ENCODE peak calls at places on chromosome 10, in nine cellular contexts. One of them, this sample, is unnamed.

GRCh38 chr10:1190791-1191490 is 134.8 kb downstream of the WDR37 start:
- DNase-seq in GM23338: no peak
- DNase-seq in Panc1: no peak
- DNase-seq in prostate gland: no peak
- DNase-seq in endothelial cell of umbilical vein: no peak
- DNase-seq in GM12891: no peak
- DNase-seq in breast epithelium: peak; percentile 28
- DNase-seq in HL-60: no peak
- DNase-seq in HCT116: no peak
- DNase-seq in this sample: no peak

GRCh38 chr10:95431900-95432342 is 129.2 kb downstream of the SORBS1 start:
- DNase-seq in HL-60: no peak
- DNase-seq in GM23338: no peak
- DNase-seq in Panc1: no peak
- DNase-seq in breast epithelium: no peak
- DNase-seq in GM12891: no peak
- DNase-seq in endothelial cell of umbilical vein: no peak
- DNase-seq in prostate gland: no peak
- DNase-seq in HCT116: no peak
- DNase-seq in this sample: peak; percentile 45

GRCh38 chr10:29146736-29147135 is 142.1 kb upstream of the LYZL1 start:
- DNase-seq in breast epithelium: no peak
- DNase-seq in prostate gland: no peak
- DNase-seq in HCT116: no peak
- DNase-seq in endothelial cell of umbilical vein: no peak
- DNase-seq in GM12891: no peak
- DNase-seq in GM23338: no peak
- DNase-seq in Panc1: no peak
- DNase-seq in HL-60: no peak
- DNase-seq in this sample: no peak

GRCh38 chr10:70923696-70924095 is 35.3 kb upstream of the PCBD1 start:
- DNase-seq in HCT116: no peak
- DNase-seq in GM12891: no peak
- DNase-seq in GM23338: no peak
- DNase-seq in breast epithelium: no peak
- DNase-seq in endothelial cell of umbilical vein: no peak
- DNase-seq in Panc1: no peak
- DNase-seq in HL-60: no peak
- DNase-seq in prostate gland: no peak
- DNase-seq in this sample: no peak

GRCh38 chr10:17673517-17674051 is 29.6 kb downstream of the STAM start:
- DNase-seq in GM23338: peak; percentile 85
- DNase-seq in breast epithelium: no peak
- DNase-seq in HL-60: no peak
- DNase-seq in HCT116: peak; percentile 73
- DNase-seq in prostate gland: no peak
- DNase-seq in GM12891: no peak
- DNase-seq in endothelial cell of umbilical vein: no peak
- DNase-seq in Panc1: peak; percentile 77
- DNase-seq in this sample: no peak

GRCh38 chr10:8910314-8910713 is 855.8 kb downstream of the GATA3 start:
- DNase-seq in HCT116: no peak
- DNase-seq in prostate gland: no peak
- DNase-seq in GM23338: no peak
- DNase-seq in breast epithelium: no peak
- DNase-seq in endothelial cell of umbilical vein: no peak
- DNase-seq in Panc1: no peak
- DNase-seq in GM12891: no peak
- DNase-seq in HL-60: no peak
- DNase-seq in this sample: no peak

GRCh38 chr10:74383617-74384016 is 232.6 kb downstream of the ADK start:
- DNase-seq in GM23338: no peak
- DNase-seq in HL-60: no peak
- DNase-seq in breast epithelium: no peak
- DNase-seq in GM12891: no peak
- DNase-seq in prostate gland: no peak
- DNase-seq in endothelial cell of umbilical vein: no peak
- DNase-seq in HCT116: no peak
- DNase-seq in Panc1: no peak
- DNase-seq in this sample: no peak

GRCh38 chr10:35637456-35637855 is 4.6 kb downstream of the FZD8 start:
- DNase-seq in GM23338: peak; percentile 88
- DNase-seq in breast epithelium: no peak
- DNase-seq in HCT116: no peak
- DNase-seq in endothelial cell of umbilical vein: peak; percentile 22
- DNase-seq in HL-60: no peak
- DNase-seq in prostate gland: no peak
- DNase-seq in Panc1: no peak
- DNase-seq in GM12891: no peak
- DNase-seq in this sample: no peak

GRCh38 chr10:3090914-3091313 is 23.6 kb downstream of the PFKP start:
- DNase-seq in prostate gland: peak; percentile 72
- DNase-seq in HCT116: peak; percentile 73
- DNase-seq in endothelial cell of umbilical vein: peak; percentile 86
- DNase-seq in GM12891: no peak
- DNase-seq in HL-60: no peak
- DNase-seq in breast epithelium: no peak
- DNase-seq in Panc1: no peak
- DNase-seq in GM23338: peak; percentile 54
- DNase-seq in this sample: peak; percentile 79

GRCh38 chr10:17195083-17195482 is 6.4 kb downstream of the TRDMT1 start:
- DNase-seq in Panc1: no peak
- DNase-seq in prostate gland: no peak
- DNase-seq in GM12891: no peak
- DNase-seq in HCT116: no peak
- DNase-seq in breast epithelium: no peak
- DNase-seq in HL-60: no peak
- DNase-seq in endothelial cell of umbilical vein: no peak
- DNase-seq in GM23338: no peak
- DNase-seq in this sample: no peak

GRCh38 chr10:62459072-62459471 is 84.9 kb downstream of the ZNF365 start:
- DNase-seq in GM12891: no peak
- DNase-seq in GM23338: no peak
- DNase-seq in HL-60: no peak
- DNase-seq in HCT116: no peak
- DNase-seq in Panc1: no peak
- DNase-seq in prostate gland: no peak
- DNase-seq in breast epithelium: no peak
- DNase-seq in endothelial cell of umbilical vein: no peak
- DNase-seq in this sample: no peak
- TF ChIP-seq POLR2AphosphoS5 in GM12891: no peak
- TF ChIP-seq POLR2AphosphoS5 in GM23338: no peak
- TF ChIP-seq POLR2AphosphoS5 in HL-60: no peak
- TF ChIP-seq POLR2AphosphoS5 in HCT116: no peak
- TF ChIP-seq POLR2AphosphoS5 in Panc1: no peak
- TF ChIP-seq POLR2AphosphoS5 in prostate gland: no peak
- TF ChIP-seq POLR2AphosphoS5 in breast epithelium: peak; percentile 20
- TF ChIP-seq POLR2AphosphoS5 in endothelial cell of umbilical vein: no peak
- TF ChIP-seq POLR2AphosphoS5 in this sample: no peak

GRCh38 chr10:91412688-91413087 is 2.5 kb downstream of the HECTD2 start:
- DNase-seq in GM23338: peak; percentile 22
- DNase-seq in endothelial cell of umbilical vein: no peak
- DNase-seq in GM12891: no peak
- DNase-seq in HL-60: no peak
- DNase-seq in breast epithelium: no peak
- DNase-seq in Panc1: no peak
- DNase-seq in prostate gland: no peak
- DNase-seq in HCT116: no peak
- DNase-seq in this sample: no peak

GRCh38 chr10:91406322-91406721 is 3.8 kb upstream of the HECTD2 start:
- DNase-seq in GM12891: no peak
- DNase-seq in breast epithelium: no peak
- DNase-seq in Panc1: no peak
- DNase-seq in prostate gland: no peak
- DNase-seq in HL-60: no peak
- DNase-seq in GM23338: peak; percentile 64
- DNase-seq in HCT116: no peak
- DNase-seq in endothelial cell of umbilical vein: no peak
- DNase-seq in this sample: no peak

GRCh38 chr10:91409069-91409868 is 875 bp upstream of the HECTD2 start:
- DNase-seq in breast epithelium: peak; percentile 71
- DNase-seq in HL-60: peak; percentile 9
- DNase-seq in GM12891: peak; percentile 27
- DNase-seq in Panc1: peak; percentile 25
- DNase-seq in HCT116: no peak
- DNase-seq in endothelial cell of umbilical vein: peak; percentile 87
- DNase-seq in GM23338: peak; percentile 61
- DNase-seq in prostate gland: peak; percentile 87
- DNase-seq in this sample: peak; percentile 70

GRCh38 chr10:91410638-91411367 is 659 bp downstream of the HECTD2 start:
- DNase-seq in breast epithelium: no peak
- DNase-seq in HCT116: no peak
- DNase-seq in Panc1: no peak
- DNase-seq in GM23338: no peak
- DNase-seq in prostate gland: peak; percentile 37
- DNase-seq in endothelial cell of umbilical vein: peak; percentile 57
- DNase-seq in HL-60: no peak
- DNase-seq in GM12891: no peak
- DNase-seq in this sample: no peak

DNA sequence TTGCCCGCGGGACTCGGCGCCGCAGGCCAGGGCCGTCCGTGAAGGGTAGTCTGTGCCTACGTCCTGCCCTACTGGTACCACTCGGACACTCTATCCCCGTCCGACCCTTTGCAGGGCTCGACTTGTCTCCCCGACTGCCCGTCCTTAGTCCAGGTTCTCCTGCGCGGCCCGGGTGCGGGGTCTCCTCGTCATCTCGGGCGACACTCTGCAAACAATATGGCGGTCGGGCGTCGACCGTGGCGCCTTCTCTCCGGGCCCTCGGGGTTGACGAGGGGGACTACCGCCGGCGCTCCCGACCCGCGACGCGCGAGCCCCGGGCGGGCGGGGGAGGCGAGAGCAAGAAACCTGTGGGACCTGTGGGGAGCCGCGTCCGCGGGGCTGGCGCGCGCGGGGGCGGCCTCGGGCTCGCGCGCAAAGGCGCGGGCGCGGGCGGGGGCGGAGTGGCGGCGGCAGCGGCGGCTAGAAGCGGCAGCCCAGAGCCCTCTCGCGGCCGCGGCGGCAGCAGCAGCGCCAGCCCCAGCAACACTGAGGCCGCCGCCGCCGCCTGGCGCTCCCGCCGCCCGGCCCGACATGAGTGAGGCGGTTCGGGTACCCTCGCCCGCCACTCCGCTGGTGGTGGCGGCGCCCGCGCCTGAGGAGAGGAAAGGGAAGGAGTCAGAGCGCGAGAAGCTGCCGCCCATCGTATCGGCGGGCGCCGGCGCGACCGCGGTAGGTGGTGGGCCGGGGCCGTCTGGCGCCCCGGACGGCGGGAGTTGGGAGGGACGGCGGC is at the start of gene HECTD2:
- DNase-seq in breast epithelium: peak; percentile 72
- DNase-seq in Panc1: peak; percentile 10
- DNase-seq in HL-60: peak; percentile 59
- DNase-seq in endothelial cell of umbilical vein: peak; percentile 72
- DNase-seq in GM23338: peak; percentile 83
- DNase-seq in GM12891: peak; percentile 72
- DNase-seq in prostate gland: peak; percentile 75
- DNase-seq in HCT116: peak; percentile 19
- DNase-seq in this sample: peak; percentile 81
- TF ChIP-seq POLR2AphosphoS5 in breast epithelium: peak; percentile 58
- TF ChIP-seq POLR2AphosphoS5 in Panc1: no peak
- TF ChIP-seq POLR2AphosphoS5 in HL-60: no peak
- TF ChIP-seq POLR2AphosphoS5 in endothelial cell of umbilical vein: peak; percentile 51
- TF ChIP-seq POLR2AphosphoS5 in GM23338: peak; percentile 48
- TF ChIP-seq POLR2AphosphoS5 in GM12891: peak; percentile 64
- TF ChIP-seq POLR2AphosphoS5 in prostate gland: no peak
- TF ChIP-seq POLR2AphosphoS5 in HCT116: peak; percentile 59
- TF ChIP-seq POLR2AphosphoS5 in this sample: no peak

DNA sequence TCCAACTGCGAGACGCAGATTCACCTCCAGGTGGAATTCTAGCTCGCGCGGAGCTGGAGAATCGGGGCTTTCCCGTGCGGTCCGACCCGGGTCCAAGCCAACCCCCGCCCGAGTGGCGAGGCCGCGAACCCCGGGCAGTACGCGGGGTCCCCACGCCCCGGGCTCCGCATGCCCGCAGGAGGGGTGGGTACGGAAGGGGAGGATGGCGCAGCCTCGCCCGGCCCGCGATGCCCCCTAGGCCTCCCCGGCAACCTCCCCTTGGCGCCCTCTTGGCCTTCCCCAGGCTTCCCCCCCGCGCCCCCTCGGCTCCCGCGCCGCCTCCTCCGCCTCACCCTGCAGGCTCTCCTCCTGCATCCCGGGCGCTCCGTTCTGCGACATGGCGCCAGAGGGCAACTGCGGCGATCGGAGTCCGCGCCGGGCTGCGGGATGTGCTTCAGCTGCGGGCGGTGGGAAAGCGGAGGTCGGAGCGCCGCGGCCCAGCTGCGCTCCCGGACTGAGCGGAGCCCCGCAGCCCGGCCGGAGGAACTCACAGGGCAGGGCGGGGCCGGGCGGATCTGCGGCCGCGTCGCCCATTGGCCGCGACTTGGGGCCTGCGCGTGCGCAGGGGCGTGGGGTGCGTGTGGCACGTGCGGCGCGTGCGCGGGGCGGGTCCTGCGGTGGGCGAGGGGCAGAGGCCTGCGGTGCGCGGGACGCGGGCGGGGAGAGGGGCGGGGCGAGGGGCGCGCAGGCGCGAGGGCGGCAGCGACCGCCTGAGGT is at the start of gene BNIP3:
- DNase-seq in GM23338: peak; percentile 93
- DNase-seq in HCT116: peak; percentile 39
- DNase-seq in HL-60: peak; percentile 92
- DNase-seq in breast epithelium: peak; percentile 90
- DNase-seq in Panc1: no peak
- DNase-seq in prostate gland: peak; percentile 94
- DNase-seq in GM12891: peak; percentile 98
- DNase-seq in endothelial cell of umbilical vein: peak; percentile 97
- DNase-seq in this sample: peak; percentile 97
- TF ChIP-seq POLR2AphosphoS5 in GM23338: peak; percentile 72
- TF ChIP-seq POLR2AphosphoS5 in HCT116: peak; percentile 49
- TF ChIP-seq POLR2AphosphoS5 in HL-60: peak; percentile 24
- TF ChIP-seq POLR2AphosphoS5 in breast epithelium: no peak
- TF ChIP-seq POLR2AphosphoS5 in Panc1: peak; percentile 61
- TF ChIP-seq POLR2AphosphoS5 in prostate gland: peak; percentile 81
- TF ChIP-seq POLR2AphosphoS5 in GM12891: no peak
- TF ChIP-seq POLR2AphosphoS5 in endothelial cell of umbilical vein: no peak
- TF ChIP-seq POLR2AphosphoS5 in this sample: peak; percentile 81

DNA sequence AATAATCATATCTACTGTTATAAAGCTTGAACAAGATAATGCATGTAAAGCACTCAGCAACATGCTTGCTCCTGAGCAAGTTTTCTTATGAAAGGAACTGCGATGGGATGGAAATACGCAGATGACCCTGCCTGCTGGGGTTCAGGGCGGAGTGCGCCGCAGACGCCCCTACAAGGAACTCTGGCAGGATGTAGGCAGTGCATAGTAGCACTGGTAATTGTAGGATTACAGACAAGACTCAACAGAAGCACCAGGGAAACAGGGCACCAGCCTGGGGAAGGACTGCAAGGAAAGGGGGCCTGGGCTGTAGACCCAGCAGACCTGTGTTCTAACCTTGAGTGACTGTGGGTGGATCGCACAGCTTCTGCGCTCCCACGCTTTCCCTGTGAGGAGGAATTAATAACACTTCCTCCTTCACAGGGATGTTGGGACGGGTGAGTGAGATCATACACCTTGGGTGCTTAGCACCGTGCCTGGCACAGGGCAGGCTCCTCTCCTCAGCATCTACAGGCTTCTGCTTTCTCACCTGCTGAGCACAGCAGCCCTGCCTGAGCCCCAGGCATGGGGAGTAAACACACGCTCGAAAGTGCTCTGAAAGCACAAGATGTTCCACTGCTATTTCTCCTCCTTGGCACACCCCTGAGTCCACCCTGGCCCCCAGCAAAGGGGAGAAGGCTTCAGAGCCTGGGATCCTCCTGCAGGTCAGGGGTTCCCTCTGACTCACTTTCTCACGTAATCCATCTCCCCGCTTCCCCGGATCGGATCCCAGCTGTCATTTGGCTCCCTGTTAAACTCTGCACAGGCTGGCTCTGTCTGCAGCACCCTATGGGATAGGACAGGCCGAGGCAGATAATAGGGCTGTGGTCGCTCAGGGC is 19.2 kb downstream of the ITPRIP start:
- DNase-seq in Panc1: no peak
- DNase-seq in GM23338: no peak
- DNase-seq in HL-60: no peak
- DNase-seq in prostate gland: no peak
- DNase-seq in GM12891: no peak
- DNase-seq in endothelial cell of umbilical vein: no peak
- DNase-seq in HCT116: no peak
- DNase-seq in breast epithelium: no peak
- DNase-seq in this sample: no peak
- TF ChIP-seq POLR2AphosphoS5 in Panc1: no peak
- TF ChIP-seq POLR2AphosphoS5 in GM23338: no peak
- TF ChIP-seq POLR2AphosphoS5 in HL-60: no peak
- TF ChIP-seq POLR2AphosphoS5 in prostate gland: peak; percentile 75
- TF ChIP-seq POLR2AphosphoS5 in GM12891: no peak
- TF ChIP-seq POLR2AphosphoS5 in endothelial cell of umbilical vein: no peak
- TF ChIP-seq POLR2AphosphoS5 in HCT116: no peak
- TF ChIP-seq POLR2AphosphoS5 in breast epithelium: peak; percentile 59
- TF ChIP-seq POLR2AphosphoS5 in this sample: peak; percentile 58

This sample was measured in stomach.